ENCODE peak calls at places on chromosomes 11 and 22, in eight cellular contexts. C is MCF 10A, R is bronchial epithelial cell, D is AG04450, J is coronary artery, V is GM23338, H is tibial nerve, S is A549. X is an unnamed sample.

GRCh38 chr11:60130496-60130895 is 42.0 kb downstream of the MS4A2 start:
- DNase-seq in D (no peak), R (peak; percentile 64), J (no peak), V (peak; percentile 84), H (no peak), S (peak; percentile 42), C (peak; percentile 40), X (no peak)

GRCh38 chr22:49096476-49096875 is 731.2 kb downstream of the BRD1 start:
- DNase-seq in D (no peak), S (no peak), H (no peak), R (no peak), J (no peak), C (no peak), V (no peak), X (no peak)

GRCh38 chr11:36513965-36514364 is 3.9 kb upstream of the TRAF6 start:
- DNase-seq in R (no peak), J (no peak), S (no peak), V (no peak), D (no peak), H (no peak), C (no peak), X (no peak)

GRCh38 chr22:46078241-46079092 is 71.9 kb upstream of the PPARA start:
- DNase-seq in J (peak; percentile 86), S (peak; percentile 89), H (peak; percentile 50), V (peak; percentile 57), R (no peak), D (no peak), C (peak; percentile 91), X (no peak)

GRCh38 chr11:118305726-118306125 is 1.2 kb downstream of the CD3E start:
- DNase-seq in R (no peak), V (no peak), D (no peak), C (no peak), S (no peak), H (no peak), J (no peak), X (no peak)

GRCh38 chr11:36215688-36216050 is 73.6 kb downstream of the COMMD9 start:
- DNase-seq in R (no peak), C (no peak), H (no peak), S (no peak), J (no peak), D (no peak), V (no peak), X (no peak)

GRCh38 chr22:47153854-47154542 is 391.5 kb downstream of the TBC1D22A start:
- DNase-seq in V (no peak), J (no peak), C (no peak), H (no peak), D (no peak), R (no peak), S (no peak), X (no peak)

GRCh38 chr11:128458316-128458715 is 129.0 kb downstream of the ETS1 start:
- DNase-seq in J (no peak), R (peak; percentile 73), D (peak; percentile 55), V (no peak), C (peak; percentile 38), H (no peak), S (peak; percentile 36), X (no peak)

GRCh38 chr11:75524576-75525432 is 937 bp downstream of the GDPD5 start:
- DNase-seq in S (no peak), D (no peak), J (no peak), R (no peak), C (no peak), V (peak; percentile 46), H (no peak), X (peak; percentile 76)

GRCh38 chr11:77523712-77524111 is 49.8 kb upstream of the PAK1 start:
- DNase-seq in J (no peak), V (no peak), R (no peak), D (no peak), H (no peak), C (no peak), S (no peak), X (no peak)

GRCh38 chr11:67120881-67121710 is 2.0 kb downstream of the KDM2A start:
- DNase-seq in R (peak; percentile 32), V (no peak), D (no peak), H (no peak), S (peak; percentile 34), C (peak; percentile 54), J (no peak), X (no peak)

GRCh38 chr11:85766801-85767200 is 44.1 kb downstream of the SYTL2 start:
- DNase-seq in H (no peak), V (no peak), C (no peak), S (no peak), D (no peak), R (no peak), J (no peak), X (no peak)

GRCh38 chr22:27299181-27300085 is 502.1 kb downstream of the MN1 start:
- DNase-seq in C (no peak), V (peak; percentile 36), D (no peak), R (no peak), H (no peak), S (no peak), J (no peak), X (no peak)

GRCh38 chr11:10305262-10305963 is 540 bp downstream of the ADM start:
- DNase-seq in S (peak; percentile 52), C (peak; percentile 61), V (peak; percentile 51), H (no peak), J (no peak), R (no peak), D (no peak), X (no peak)

GRCh38 chr22:20298803-20299735 is 20.8 kb downstream of the DGCR6L start:
- DNase-seq in C (peak; percentile 74), R (peak; percentile 56), H (peak; percentile 56), V (peak; percentile 92), S (peak; percentile 84), J (no peak), D (peak; percentile 20), X (peak; percentile 91)

GRCh38 chr22:49894321-49895072 is 23.7 kb downstream of the ALG12 start:
- DNase-seq in H (no peak), V (no peak), R (no peak), J (no peak), C (peak; percentile 13), D (no peak), S (no peak), X (no peak)

GRCh38 chr11:109552376-109552775 is 130.4 kb downstream of the C11orf87 start:
- DNase-seq in J (no peak), V (no peak), H (no peak), R (peak; percentile 39), S (no peak), C (peak; percentile 48), D (no peak), X (no peak)

DNA sequence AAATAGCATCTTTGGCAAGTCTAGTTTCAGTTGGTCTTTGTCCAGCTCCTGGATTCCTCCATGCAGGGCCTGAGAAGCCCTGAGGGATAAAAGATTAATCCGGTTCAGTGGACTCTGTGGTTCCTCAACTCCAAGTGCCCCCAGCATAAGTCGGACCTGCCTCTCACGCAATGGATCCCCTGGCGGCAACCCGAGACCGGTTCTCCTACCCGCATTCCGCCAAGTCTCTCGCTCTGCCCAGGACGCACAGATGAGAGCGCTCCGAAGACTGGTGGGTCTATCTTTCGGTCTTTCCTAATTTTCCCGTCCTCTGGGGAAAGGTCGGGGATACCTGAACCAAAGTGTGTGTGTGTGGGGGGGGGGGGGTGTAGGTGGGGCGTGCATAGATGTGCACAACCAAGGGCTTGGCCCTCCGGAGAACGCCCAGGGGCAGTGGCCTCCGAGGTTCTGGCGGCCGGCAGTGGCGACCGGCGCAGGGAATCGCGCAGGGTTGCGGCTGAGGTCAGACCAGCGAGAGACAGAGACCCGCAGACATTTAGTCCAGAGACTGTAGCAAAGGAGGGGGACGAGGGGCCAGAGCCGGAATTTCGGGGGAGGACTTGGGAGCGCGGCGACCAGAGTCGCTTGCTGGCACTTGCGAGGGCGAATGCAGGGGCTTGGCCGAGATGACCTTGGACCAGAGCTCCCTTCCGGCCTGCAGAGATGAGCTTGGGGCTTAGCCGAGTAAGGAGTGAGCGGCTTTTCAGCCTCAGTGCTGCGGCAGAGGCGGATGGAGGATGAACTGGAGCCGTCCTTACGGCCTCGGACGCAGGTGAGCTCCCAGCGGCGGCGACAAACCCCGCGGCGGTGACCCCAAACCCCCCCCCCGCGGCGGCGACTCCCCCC is 712 bp upstream of the SLC2A11 start:
- DNase-seq in J (no peak), S (no peak), H (no peak), C (no peak), R (peak; percentile 17), V (peak; percentile 83), D (no peak), X (peak; percentile 75)
- TF ChIP-seq CTCF in J (no peak), S (no peak), H (no peak), C (no peak), R (no peak), V (no peak), D (peak; percentile 36), X (peak; percentile 49)

GRCh38 chr22:17205432-17205831 is 13.8 kb downstream of the ADA2 start:
- DNase-seq in D (no peak), V (no peak), J (no peak), H (no peak), C (no peak), S (no peak), R (no peak), X (no peak)
- TF ChIP-seq CTCF in D (no peak), V (peak; percentile 23), J (no peak), H (no peak), C (no peak), S (no peak), R (no peak), X (no peak)

DNA sequence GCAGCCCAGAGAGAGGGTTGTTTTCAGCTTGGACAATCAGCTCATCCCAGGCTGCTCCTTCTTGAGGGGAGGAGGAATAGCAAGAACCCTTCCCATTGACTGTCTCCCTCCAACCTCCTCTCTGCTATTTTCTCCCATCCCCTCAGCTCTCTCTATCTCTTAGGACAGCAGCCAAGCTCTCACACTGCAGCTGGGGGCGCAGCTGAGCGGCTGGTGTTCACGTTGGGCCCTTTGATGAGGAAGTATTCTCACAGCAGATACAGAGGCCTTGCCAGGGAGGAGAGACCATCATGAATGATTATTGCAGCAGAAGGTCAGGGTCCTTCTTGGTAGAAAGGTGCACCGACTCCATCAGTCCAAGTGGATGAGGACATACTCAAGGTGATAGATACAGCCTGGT is 26.5 kb upstream of the CADM1 start:
- DNase-seq in C (no peak), J (no peak), R (no peak), V (peak; percentile 80), D (no peak), S (peak; percentile 20), H (no peak), X (no peak)
- TF ChIP-seq CTCF in C (no peak), J (no peak), R (no peak), V (peak; percentile 77), D (peak; percentile 39), S (no peak), H (no peak), X (no peak)

GRCh38 chr22:42797021-42797420 is 60.1 kb downstream of the ARFGAP3 start:
- DNase-seq in D (no peak), V (no peak), J (no peak), C (peak; percentile 3), R (no peak), H (no peak), S (no peak), X (no peak)

GRCh38 chr22:42796081-42796480 is 61.0 kb downstream of the ARFGAP3 start:
- DNase-seq in C (no peak), J (no peak), R (no peak), H (no peak), D (no peak), S (no peak), V (no peak), X (no peak)

GRCh38 chr22:42792909-42793847 is 63.9 kb downstream of the ARFGAP3 start:
- DNase-seq in V (no peak), C (no peak), H (no peak), D (no peak), J (no peak), R (no peak), S (no peak), X (no peak)

GRCh38 chr22:42793848-42794405 is 63.1 kb downstream of the ARFGAP3 start:
- DNase-seq in D (no peak), S (no peak), H (no peak), J (no peak), V (no peak), C (no peak), R (no peak), X (no peak)

GRCh38 chr22:42794551-42795510 is 62.2 kb downstream of the ARFGAP3 start:
- DNase-seq in S (no peak), C (no peak), R (no peak), J (no peak), D (no peak), H (no peak), V (peak; percentile 50), X (no peak)
- TF ChIP-seq CTCF in S (no peak), C (no peak), R (peak; percentile 4), J (no peak), D (peak; percentile 26), H (no peak), V (peak; percentile 71), X (no peak)